ENCODE peak calls at places on chromosome 10, in five cellular contexts. H, D, O, I and V are unnamed samples.

GRCh38 chr10:35890970-35891330 is 248.9 kb upstream of the FZD8 start:
- DNase-seq in H (no peak), D (no peak), O (no peak), I (no peak), V (no peak)

GRCh38 chr10:3347413-3348147 is 175.0 kb upstream of the PITRM1 start:
- DNase-seq in I (no peak), O (no peak), D (no peak), H (no peak), V (no peak)

GRCh38 chr10:48626986-48627731 is 22.3 kb upstream of the ARHGAP22 start:
- DNase-seq in H (no peak), D (peak; percentile 26), O (no peak), I (no peak), V (peak; percentile 73)

GRCh38 chr10:87817873-87818504 is at the start of gene ATAD1:
- DNase-seq in D (peak; percentile 88), H (peak; percentile 76), I (peak; percentile 73), O (peak; percentile 83), V (peak; percentile 91)

GRCh38 chr10:10642741-10643280 is 374.9 kb upstream of the CELF2 start:
- DNase-seq in I (peak; percentile 83), D (peak; percentile 80), H (no peak), O (peak; percentile 79), V (no peak)

GRCh38 chr10:90924552-90924951 is 3.7 kb upstream of the ANKRD1 start:
- DNase-seq in H (no peak), O (no peak), D (no peak), I (no peak), V (no peak)

GRCh38 chr10:25530306-25530705 is 355.5 kb downstream of the GPR158 start:
- DNase-seq in D (no peak), I (no peak), O (no peak), H (no peak), V (no peak)

GRCh38 chr10:79407811-79408795 is 37.3 kb downstream of the ZCCHC24 start:
- DNase-seq in H (no peak), D (no peak), O (peak; percentile 59), I (peak; percentile 81), V (no peak)

GRCh38 chr10:73053275-73053674 is 43.4 kb downstream of the P4HA1 start:
- DNase-seq in I (no peak), O (no peak), D (no peak), H (no peak), V (no peak)

GRCh38 chr10:72736176-72736795 is 44.3 kb downstream of the MCU start:
- DNase-seq in H (peak; percentile 33), D (no peak), O (peak; percentile 79), I (no peak), V (no peak)

GRCh38 chr10:32338262-32338661 is 8.7 kb downstream of the EPC1 start:
- DNase-seq in H (no peak), I (no peak), O (no peak), D (no peak), V (no peak)

GRCh38 chr10:61175331-61175730 is 231.3 kb upstream of the RHOBTB1 start:
- DNase-seq in O (peak; percentile 35), D (no peak), H (no peak), I (no peak), V (no peak)

GRCh38 chr10:129877773-129878371 is 86.2 kb downstream of the EBF3 start:
- DNase-seq in D (no peak), I (no peak), O (peak; percentile 3), H (no peak), V (no peak)

GRCh38 chr10:120436431-120437142 is 20.4 kb upstream of the PLPP4 start:
- DNase-seq in D (no peak), H (no peak), I (no peak), O (peak; percentile 48), V (no peak)
- TF ChIP-seq CTCF in D (no peak), H (no peak), I (no peak), O (peak; percentile 51), V (no peak)

GRCh38 chr10:93115661-93116383 is 42.1 kb downstream of the CYP26A1 start:
- DNase-seq in H (peak; percentile 39), O (peak; percentile 59), D (peak; percentile 64), I (no peak), V (peak; percentile 84)
- TF ChIP-seq CTCF in H (no peak), O (peak; percentile 69), D (peak; percentile 35), I (no peak), V (peak; percentile 35)

DNA sequence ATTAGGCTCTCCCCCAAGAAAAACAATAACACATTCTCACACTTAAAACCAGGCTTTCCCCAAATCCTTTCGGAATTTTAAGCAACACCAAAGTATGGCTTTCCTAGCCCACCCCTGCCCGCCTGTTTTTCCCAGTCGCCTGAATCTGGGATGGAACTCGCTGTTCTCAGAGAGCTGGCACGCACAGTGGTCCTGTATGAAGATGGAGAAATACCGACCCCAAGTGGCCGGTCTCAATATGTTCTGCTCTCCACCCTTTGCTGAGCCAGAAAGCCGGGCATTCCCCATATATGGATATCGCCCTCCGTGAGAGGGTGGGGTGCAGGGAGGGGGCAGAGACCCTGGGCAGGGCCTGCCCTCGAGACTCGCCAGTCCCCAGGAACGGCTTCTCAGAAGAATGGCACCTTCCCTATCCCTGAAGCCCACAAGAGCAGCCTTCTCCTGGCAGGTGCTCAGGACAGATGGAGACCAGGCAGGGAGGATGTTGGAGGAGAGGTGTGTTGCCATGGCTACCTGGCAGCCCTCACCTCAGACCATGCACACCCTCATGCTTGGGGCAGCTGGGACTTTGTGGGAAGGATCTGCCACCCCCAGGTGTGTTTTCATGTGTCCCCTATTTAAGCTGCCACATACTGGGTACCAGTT is 3.4 kb downstream of the TACR2 start:
- DNase-seq in H (no peak), D (no peak), O (peak; percentile 78), I (peak; percentile 79), V (no peak)
- TF ChIP-seq CTCF in H (peak; percentile 43), D (peak; percentile 54), O (peak; percentile 81), I (peak; percentile 69), V (peak; percentile 72)

DNA sequence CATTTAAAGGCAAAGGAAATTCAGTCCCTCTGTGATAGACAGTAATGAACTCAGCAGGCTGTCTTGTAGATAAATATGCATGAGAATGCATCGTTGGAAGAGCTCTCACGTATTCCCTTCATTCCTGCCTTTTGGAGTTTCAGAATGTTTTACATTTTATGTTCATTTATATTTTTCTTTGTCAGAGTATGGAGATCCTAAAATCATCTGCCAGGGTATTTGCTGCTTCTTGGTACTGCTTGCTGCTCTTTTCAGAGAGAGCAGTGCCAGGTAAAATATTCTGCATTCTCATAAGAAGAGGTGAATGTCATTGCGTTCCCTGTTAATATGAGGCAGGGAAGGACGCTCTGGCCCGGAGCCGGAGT is 290.2 kb downstream of the CCDC3 start:
- DNase-seq in O (no peak), D (no peak), I (no peak), H (no peak), V (no peak)
- TF ChIP-seq CTCF in O (no peak), D (no peak), I (no peak), H (no peak), V (no peak)

GRCh38 chr10:59675812-59676211 is 33.8 kb downstream of the SLC16A9 start:
- DNase-seq in O (no peak), H (no peak), I (no peak), D (no peak), V (no peak)
- TF ChIP-seq CTCF in O (peak; percentile 24), H (peak; percentile 30), I (no peak), D (no peak), V (no peak)

GRCh38 chr10:114445332-114445731 is 41.0 kb upstream of the AFAP1L2 start:
- DNase-seq in O (no peak), H (no peak), I (no peak), D (no peak), V (no peak)
- TF ChIP-seq CTCF in O (no peak), H (no peak), I (no peak), D (no peak), V (no peak)

DNA sequence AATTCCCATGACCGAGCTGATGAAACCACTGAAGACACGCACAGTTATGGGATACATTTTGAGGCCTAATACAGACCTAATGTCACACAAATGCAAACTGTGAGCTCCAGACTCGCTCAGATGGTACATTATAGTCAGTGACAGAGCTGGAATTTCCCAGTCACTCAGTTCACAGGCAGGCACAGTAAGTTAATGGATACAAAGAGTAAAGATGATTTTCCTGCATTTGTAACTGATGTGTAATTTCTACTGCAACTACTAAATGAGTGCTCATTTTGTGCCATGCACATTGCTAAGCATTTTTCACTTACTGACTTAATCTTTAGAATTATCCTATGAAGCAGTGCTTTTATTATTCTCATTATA is 56.5 kb downstream of the ENO4 start:
- DNase-seq in D (no peak), O (no peak), I (no peak), H (no peak), V (no peak)
- TF ChIP-seq CTCF in D (no peak), O (no peak), I (no peak), H (no peak), V (no peak)

DNA sequence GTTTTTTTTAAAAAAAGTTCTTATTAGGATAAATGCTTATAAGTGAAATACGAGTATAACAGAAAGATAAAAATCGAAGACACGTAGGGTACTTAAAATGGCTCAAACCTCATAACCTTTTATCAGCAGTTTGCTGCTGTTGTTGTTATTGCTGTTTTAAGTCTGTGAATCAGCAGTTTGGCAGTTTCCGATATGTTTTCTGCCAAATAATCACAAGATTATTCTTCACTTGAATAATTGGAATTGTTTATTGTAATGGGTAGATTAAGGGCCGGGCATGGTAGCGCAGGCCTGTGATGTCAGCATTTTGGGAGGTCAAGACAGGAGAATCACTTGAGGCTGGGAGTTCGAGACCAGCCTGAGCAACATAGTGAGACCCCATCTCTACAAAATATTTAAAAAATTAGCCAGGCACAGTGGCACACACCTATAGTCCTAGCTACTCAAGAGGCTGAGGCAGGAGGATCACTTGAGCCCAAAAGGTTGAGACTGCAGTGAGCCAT is 177.6 kb downstream of the VTI1A start:
- DNase-seq in O (no peak), D (no peak), I (no peak), H (no peak), V (no peak)
- TF ChIP-seq CTCF in O (no peak), D (no peak), I (no peak), H (no peak), V (no peak)

GRCh38 chr10:24505759-24506158 is 217.9 kb downstream of the ARHGAP21 start:
- DNase-seq in H (no peak), I (no peak), O (no peak), D (no peak), V (no peak)

GRCh38 chr10:24501312-24501711 is 222.4 kb downstream of the ARHGAP21 start:
- DNase-seq in D (no peak), I (no peak), H (no peak), O (no peak), V (no peak)

GRCh38 chr10:24503627-24504320 is 219.9 kb downstream of the ARHGAP21 start:
- DNase-seq in H (peak; percentile 34), O (peak; percentile 62), I (no peak), D (peak; percentile 46), V (no peak)
- TF ChIP-seq CTCF in H (peak; percentile 90), O (peak; percentile 80), I (peak; percentile 40), D (peak; percentile 11), V (peak; percentile 82)